ENCODE peak calls at places on chromosomes 5 and 9, in five cellular contexts. O is nucleus accumbens; R is HTR-8/SVneo; Y is stimulated activated CD8-positive, alpha-beta memory T cell treated with anti-CD3 and anti-CD28 coated beads, Interleukin-12 subunit alpha, Interleukin-12 subunit beta, amount 100 ng/mL, for 4 hours; K is hypothalamus. Q is an unnamed sample.

GRCh38 chr5:93274291-93274690 is 306.7 kb downstream of the NR2F1-AS1 start:
- DNase-seq in O (no peak), Y (no peak), R (no peak), K (no peak), Q (no peak)

GRCh38 chr5:108531367-108532211 is 149.7 kb upstream of the FBXL17 start:
- DNase-seq in R (no peak), O (no peak), K (no peak), Y (no peak), Q (no peak)

GRCh38 chr5:13676531-13676930 is 268.0 kb downstream of the DNAH5 start:
- DNase-seq in O (no peak), K (no peak), R (no peak), Y (no peak), Q (no peak)

GRCh38 chr5:30572279-30572678 is 621.2 kb upstream of the CDH6 start:
- DNase-seq in Y (no peak), K (no peak), R (peak), O (no peak), Q (no peak)

GRCh38 chr5:140145818-140146522 is 20.2 kb downstream of the IGIP start:
- DNase-seq in K (no peak), R (peak), O (peak), Y (peak), Q (peak)

GRCh38 chr5:124697482-124697881 is 49.0 kb downstream of the ZNF608 start:
- DNase-seq in R (no peak), K (no peak), O (no peak), Y (no peak), Q (no peak)

GRCh38 chr9:109331353-109331752 is 10.5 kb upstream of the EPB41L4B start:
- DNase-seq in O (peak), Y (no peak), R (no peak), K (peak), Q (peak)

GRCh38 chr5:98163796-98164493 is 609.5 kb upstream of the RGMB start:
- DNase-seq in R (no peak), K (no peak), O (no peak), Y (no peak), Q (no peak)

GRCh38 chr9:12680341-12680740 is 12.8 kb upstream of the TYRP1 start:
- DNase-seq in R (peak), K (no peak), O (no peak), Y (no peak), Q (no peak)

GRCh38 chr5:21802869-21803490 is 1050.2 kb downstream of the CDH12 start:
- DNase-seq in O (no peak), R (peak), Y (no peak), K (no peak), Q (peak)

GRCh38 chr5:103721183-103721582 is 158.6 kb upstream of the NUDT12 start:
- DNase-seq in O (no peak), K (no peak), R (no peak), Y (no peak), Q (no peak)

GRCh38 chr9:127131871-127132270 is 9.4 kb upstream of the ANGPTL2 start:
- DNase-seq in O (no peak), Y (no peak), K (no peak), R (peak), Q (no peak)

GRCh38 chr9:109499631-109500120 is 1.6 kb upstream of the PTPN3 start:
- DNase-seq in R (peak), K (no peak), Y (no peak), O (no peak), Q (no peak)

GRCh38 chr5:52893863-52894262 is 95.3 kb upstream of the ITGA2 start:
- DNase-seq in K (no peak), Y (no peak), R (no peak), O (no peak), Q (peak)

GRCh38 chr9:113999256-114000062 is 78.6 kb downstream of the AMBP start:
- DNase-seq in K (no peak), R (peak), Y (no peak), O (no peak), Q (no peak)

GRCh38 chr9:112849363-112849922 is 41.2 kb downstream of the SLC46A2 start:
- DNase-seq in K (no peak), R (no peak), O (no peak), Y (no peak), Q (no peak)

GRCh38 chr9:116447914-116448313 is 239.2 kb upstream of the TRIM32 start:
- DNase-seq in O (no peak), R (no peak), K (no peak), Y (no peak), Q (no peak)

GRCh38 chr5:150630459-150631325 is 9.8 kb upstream of the SYNPO start:
- DNase-seq in O (no peak), R (no peak), Y (no peak), K (no peak), Q (no peak)

GRCh38 chr9:125538092-125538473 is 168.9 kb downstream of the MAPKAP1 start:
- DNase-seq in K (no peak), Y (no peak), R (peak), O (no peak), Q (no peak)

Q was measured in midbrain.